ENCODE peak calls at places on chromosomes 5 and 9, in ten cellular contexts. D, Y, P, M, J, V, E, O, F and I are unnamed samples.

GRCh38 chr5:138065102-138065501 is 18.7 kb upstream of the WNT8A start:
- DNase-seq in O (peak), V (peak), E (no peak), M (no peak), J (no peak), P (no peak), Y (no peak), F (no peak), D (no peak), I (peak)

GRCh38 chr5:76801159-76801802 is 17.5 kb upstream of the F2RL1 start:
- DNase-seq in P (no peak), D (no peak), O (peak), F (no peak), E (no peak), V (no peak), J (no peak), M (no peak), Y (no peak), I (no peak)

GRCh38 chr5:180592176-180592575 is 877 bp upstream of the SCGB3A1 start:
- DNase-seq in M (no peak), V (no peak), Y (no peak), E (no peak), D (no peak), F (no peak), P (no peak), J (no peak), O (no peak), I (no peak)

GRCh38 chr5:16880547-16880946 is 55.5 kb downstream of the MYO10 start:
- DNase-seq in M (no peak), V (peak), Y (no peak), P (no peak), E (no peak), D (no peak), J (no peak), O (no peak), F (no peak), I (no peak)

GRCh38 chr5:67381240-67381875 is 184.8 kb upstream of the CD180 start:
- DNase-seq in D (no peak), O (no peak), F (no peak), V (no peak), J (no peak), Y (no peak), P (no peak), E (no peak), M (no peak), I (no peak)

GRCh38 chr5:2000591-2000990 is 117.9 kb upstream of the IRX4 start:
- DNase-seq in D (no peak), Y (peak), M (no peak), F (no peak), P (no peak), E (no peak), J (no peak), O (no peak), V (no peak), I (no peak)

GRCh38 chr5:134813407-134813806 is 32.4 kb upstream of the C5orf24 start:
- DNase-seq in V (no peak), F (no peak), E (no peak), J (no peak), M (no peak), Y (no peak), O (no peak), D (peak), P (no peak), I (no peak)

GRCh38 chr9:96487030-96487396 is 37.0 kb downstream of the HABP4 start:
- DNase-seq in D (no peak), J (no peak), O (no peak), E (no peak), M (no peak), V (peak), Y (no peak), F (no peak), P (no peak), I (no peak)

GRCh38 chr5:84393969-84394368 is 9.3 kb upstream of the EDIL3 start:
- DNase-seq in M (no peak), P (no peak), F (no peak), Y (no peak), E (no peak), J (peak), O (peak), V (no peak), D (no peak), I (no peak)

GRCh38 chr5:129664336-129664937 is 83.5 kb upstream of the MINAR2 start:
- DNase-seq in D (peak), O (peak), F (no peak), P (peak), V (peak), M (no peak), E (peak), Y (peak), J (peak), I (peak)

GRCh38 chr5:36876389-36876964 is at the start of gene NIPBL:
- DNase-seq in E (peak), J (peak), M (peak), P (peak), V (peak), O (peak), D (peak), Y (peak), F (peak), I (peak)

GRCh38 chr5:170067152-170067551 is 38.5 kb upstream of the FOXI1 start:
- DNase-seq in J (no peak), F (no peak), V (no peak), M (no peak), D (no peak), P (no peak), O (no peak), Y (no peak), E (no peak), I (no peak)

GRCh38 chr9:29393064-29393463 is 1819.8 kb upstream of the C9orf72 start:
- DNase-seq in O (no peak), E (no peak), V (no peak), P (no peak), D (no peak), Y (no peak), F (no peak), M (no peak), J (no peak), I (no peak)

GRCh38 chr5:134122530-134122929 is 8.0 kb downstream of the TCF7 start:
- DNase-seq in J (no peak), F (no peak), P (no peak), D (peak), Y (no peak), E (no peak), V (no peak), M (no peak), O (no peak), I (no peak)

GRCh38 chr5:94932259-94932658 is 313.8 kb downstream of the SLF1 start:
- DNase-seq in Y (no peak), P (no peak), V (no peak), D (no peak), F (no peak), J (no peak), E (no peak), O (no peak), M (no peak), I (no peak)

GRCh38 chr5:111748304-111748763 is 8.7 kb downstream of the NREP start:
- DNase-seq in E (no peak), Y (no peak), F (no peak), P (peak), M (no peak), J (peak), O (peak), D (no peak), V (no peak), I (no peak)

GRCh38 chr5:136086776-136087566 is 45.7 kb upstream of the SMAD5 start:
- DNase-seq in P (no peak), M (no peak), F (no peak), D (no peak), O (no peak), E (no peak), J (no peak), V (no peak), Y (no peak), I (no peak)

GRCh38 chr5:74124826-74125225 is 498.8 kb downstream of the ARHGEF28 start:
- DNase-seq in F (no peak), Y (no peak), P (no peak), J (no peak), D (no peak), M (no peak), V (no peak), E (no peak), O (no peak), I (no peak)

GRCh38 chr9:133119461-133120342 is 1.3 kb downstream of the RALGDS start:
- DNase-seq in D (no peak), Y (no peak), J (no peak), P (no peak), V (no peak), O (no peak), M (no peak), E (no peak), F (no peak), I (no peak)

GRCh38 chr9:112339886-112340285 is 6.5 kb upstream of the PTBP3 start:
- DNase-seq in P (no peak), M (no peak), Y (no peak), F (no peak), D (no peak), O (no peak), E (no peak), V (no peak), J (no peak), I (no peak)

GRCh38 chr5:167665841-167666375 is 625.5 kb upstream of the WWC1 start:
- DNase-seq in M (no peak), D (no peak), Y (no peak), F (no peak), J (no peak), P (no peak), E (no peak), O (no peak), V (no peak), I (no peak)

GRCh38 chr9:120985759-120986353 is 59.3 kb upstream of the TRAF1 start:
- DNase-seq in D (no peak), P (peak), E (peak), O (peak), Y (no peak), J (peak), M (no peak), V (peak), F (peak), I (peak)

GRCh38 chr9:24846248-24846912 is 300.7 kb upstream of the IZUMO3 start:
- DNase-seq in D (no peak), E (no peak), J (no peak), O (no peak), P (no peak), Y (no peak), F (no peak), V (no peak), M (no peak), I (no peak)

GRCh38 chr5:143019157-143019556 is 249.0 kb downstream of the ARHGAP26 start:
- DNase-seq in Y (no peak), M (no peak), J (no peak), E (no peak), F (no peak), P (no peak), O (no peak), D (no peak), V (no peak), I (no peak)